ENCODE peak calls at places on chromosome 20, in nine cellular contexts. F is left cardiac atrium; S is NCI-H748 treated with DMSO at 0.1 percent for 48 hours; R is stimulated activated CD8-positive, alpha-beta memory T cell treated with anti-CD3 and anti-CD28 coated beads, Interleukin-12 subunit alpha, Interleukin-12 subunit beta, amount 100 ng/mL, for 1 hour; V is dermis blood vessel endothelial cell; I is CD8-positive, alpha-beta memory T cell; Q is activated CD8-positive, alpha-beta T cell treated with anti-CD3 and anti-CD28 coated beads, Interleukin-2, amount 10 ng/mL, durations not matched to agents 7 days and 5 days; P is iPS-NIHi11; X is CD4-positive, alpha-beta memory T cell. Z is an unnamed sample.

GRCh38 chr20:39233755-39234154 is 271.6 kb downstream of the DHX35 start:
- DNase-seq in F (no peak), I (no peak), V (no peak), X (no peak), Q (no peak), P (peak; percentile 17), S (no peak), R (no peak), Z (no peak)

GRCh38 chr20:1396702-1397101 is 3.8 kb upstream of the FKBP1A start:
- DNase-seq in Q (peak; percentile 23), V (peak; percentile 56), I (no peak), P (no peak), F (no peak), X (no peak), S (no peak), R (no peak), Z (no peak)

GRCh38 chr20:52105045-52105572 is 86.5 kb downstream of the ZFP64 start:
- DNase-seq in R (no peak), X (no peak), V (peak; percentile 74), S (peak; percentile 2), I (no peak), F (peak; percentile 40), P (peak; percentile 57), Q (no peak), Z (peak; percentile 25)

GRCh38 chr20:46915580-46916243 is 21.1 kb downstream of the EYA2 start:
- DNase-seq in X (no peak), I (no peak), F (no peak), V (no peak), Q (no peak), S (no peak), R (no peak), P (no peak), Z (no peak)

GRCh38 chr20:62741191-62741676 is 32.6 kb downstream of the NTSR1 start:
- DNase-seq in V (peak; percentile 38), S (no peak), P (peak; percentile 76), Q (peak; percentile 51), X (peak; percentile 33), I (no peak), F (peak; percentile 15), R (no peak), Z (no peak)

GRCh38 chr20:41499064-41499463 is 119.1 kb downstream of the CHD6 start:
- DNase-seq in S (no peak), F (no peak), I (no peak), Q (no peak), X (no peak), V (no peak), R (no peak), P (no peak), Z (no peak)

GRCh38 chr20:25054995-25055629 is 2.8 kb downstream of the ACSS1 start:
- DNase-seq in R (no peak), V (no peak), X (no peak), I (no peak), S (no peak), P (no peak), Q (no peak), F (peak; percentile 30), Z (no peak)

GRCh38 chr20:3545401-3545925 is 74.6 kb downstream of the ATRN start:
- DNase-seq in S (no peak), X (no peak), V (no peak), P (no peak), F (no peak), I (no peak), R (no peak), Q (no peak), Z (no peak)

GRCh38 chr20:58851221-58851968 is 693 bp upstream of the GNAS-AS1 start:
- DNase-seq in R (no peak), I (no peak), F (no peak), Q (no peak), S (no peak), P (no peak), V (no peak), X (no peak), Z (no peak)

GRCh38 chr20:33024263-33024601 is 7.2 kb upstream of the BPIFB6 start:
- DNase-seq in P (no peak), S (no peak), F (no peak), R (no peak), Q (no peak), I (no peak), V (no peak), X (no peak), Z (no peak)

GRCh38 chr20:43023836-43024235 is 165.9 kb downstream of the PTPRT start:
- DNase-seq in X (no peak), I (no peak), S (no peak), V (no peak), F (no peak), Q (no peak), R (no peak), P (no peak), Z (no peak)

GRCh38 chr20:62772994-62773858 is 23.0 kb upstream of the MRGBP start:
- DNase-seq in X (no peak), S (no peak), V (peak; percentile 39), F (no peak), Q (no peak), R (no peak), P (peak; percentile 24), I (no peak), Z (no peak)

Z was measured in testis.